ENCODE peak calls at places on chromosomes 3 and 15, in four cellular contexts. W, P, L and X are unnamed samples.
A peak's percentile ranks its signal among the peaks of the same experiment; 100 is the strongest.

GRCh38 chr3:108125550-108126071 is 34.8 kb upstream of the CD47 start:
- DNase-seq in P (no peak), L (no peak), W (no peak), X (no peak)

GRCh38 chr15:101530224-101530958 is 40.9 kb upstream of the PCSK6 start:
- DNase-seq in L (no peak), W (no peak), P (peak; percentile 23), X (no peak)

GRCh38 chr15:39347453-39347852 is 233.4 kb upstream of the THBS1 start:
- DNase-seq in W (no peak), P (no peak), L (no peak), X (no peak)

GRCh38 chr15:70329179-70329578 is 231.5 kb upstream of the TLE3 start:
- DNase-seq in P (no peak), W (no peak), L (no peak), X (no peak)

GRCh38 chr15:66169023-66169422 is 84.5 kb downstream of the MEGF11 start:
- DNase-seq in P (no peak), L (no peak), W (no peak), X (peak; percentile 79)

GRCh38 chr3:135059580-135059979 is 264.5 kb downstream of the EPHB1 start:
- DNase-seq in W (no peak), L (no peak), P (no peak), X (no peak)

GRCh38 chr15:23897576-23897975 is 210.5 kb upstream of the NDN start:
- DNase-seq in P (no peak), L (no peak), W (no peak), X (peak; percentile 22)

GRCh38 chr3:29775352-29775751 is 494.5 kb downstream of the RBMS3 start:
- DNase-seq in W (no peak), P (no peak), L (peak; percentile 47), X (no peak)

GRCh38 chr3:30505866-30506517 is 100.4 kb upstream of the TGFBR2 start:
- DNase-seq in W (no peak), P (peak; percentile 41), L (peak; percentile 78), X (no peak)

GRCh38 chr3:141401095-141401494 is 32.8 kb downstream of the ZBTB38 start:
- DNase-seq in L (peak; percentile 43), W (no peak), P (no peak), X (peak; percentile 25)

GRCh38 chr15:97881568-97881967 is 78.9 kb upstream of the ARRDC4 start:
- DNase-seq in P (no peak), L (no peak), W (no peak), X (no peak)

GRCh38 chr3:100891033-100891432 is 102.2 kb downstream of the ABI3BP start:
- DNase-seq in L (peak; percentile 36), P (peak; percentile 75), W (no peak), X (no peak)

GRCh38 chr15:43776718-43777292 is at the start of gene ELL3:
- DNase-seq in L (peak; percentile 74), P (peak; percentile 82), W (no peak), X (peak; percentile 87)

GRCh38 chr3:127162947-127163645 is 29.8 kb upstream of the PRR23E start:
- DNase-seq in P (peak; percentile 12), W (no peak), L (no peak), X (no peak)

GRCh38 chr15:52200831-52201365 is 9.7 kb upstream of the GNB5 start:
- DNase-seq in W (no peak), L (no peak), P (no peak), X (peak; percentile 24)

GRCh38 chr15:89492111-89492641 is 4.2 kb downstream of the RHCG start:
- DNase-seq in W (no peak), P (no peak), L (no peak), X (peak; percentile 79)

GRCh38 chr3:96814581-96815567 is at the start of gene EPHA6:
- DNase-seq in W (peak; percentile 10), P (no peak), L (no peak), X (peak; percentile 43)

GRCh38 chr3:62873672-62874397 is 1.4 kb downstream of the CADPS start:
- DNase-seq in P (no peak), L (peak; percentile 12), W (no peak), X (peak; percentile 85)

GRCh38 chr3:193560870-193561269 is 6.2 kb upstream of the ATP13A4 start:
- DNase-seq in W (no peak), P (no peak), L (no peak), X (no peak)

GRCh38 chr15:92636950-92637481 is 18.6 kb downstream of the FAM174B start:
- DNase-seq in L (no peak), W (no peak), P (no peak), X (peak; percentile 46)

GRCh38 chr15:94670436-94671034 is 439.2 kb downstream of the MCTP2 start:
- DNase-seq in P (peak; percentile 27), L (peak; percentile 58), W (no peak), X (peak; percentile 50)

GRCh38 chr3:55180161-55180560 is 252.3 kb upstream of the LRTM1 start:
- DNase-seq in W (no peak), P (peak; percentile 60), L (no peak), X (no peak)